ENCODE peak calls at places on chromosomes 12 and 14, in four cellular contexts. T is fibroblast of lung, O is IMR-90, S is heart left ventricle. J is an unnamed sample.

GRCh38 chr12:132834181-132834711 is 5.6 kb upstream of the GOLGA3 start:
- DNase-seq in S (no peak), O (no peak), T (no peak), J (no peak)

GRCh38 chr14:21496453-21496852 is 14.7 kb downstream of the METTL3 start:
- DNase-seq in T (no peak), O (peak; percentile 80), S (no peak), J (no peak)

GRCh38 chr12:124557518-124558223 is 9.7 kb downstream of the NCOR2 start:
- DNase-seq in T (no peak), O (no peak), S (no peak), J (no peak)

GRCh38 chr12:129049917-129050316 is 196.6 kb downstream of the GLT1D1 start:
- DNase-seq in O (no peak), T (peak; percentile 3), S (no peak), J (no peak)

GRCh38 chr12:32566663-32567634 is 112.2 kb upstream of the DNM1L start:
- DNase-seq in O (peak; percentile 10), S (no peak), T (peak; percentile 71), J (no peak)

GRCh38 chr12:108572166-108572790 is 9.9 kb downstream of the ISCU start:
- DNase-seq in O (no peak), S (no peak), T (peak; percentile 51), J (no peak)

GRCh38 chr12:55624056-55624455 is 12.6 kb upstream of the OR10P1 start:
- DNase-seq in T (no peak), S (no peak), O (no peak), J (no peak)

GRCh38 chr12:92008345-92008744 is 137.3 kb downstream of the BTG1 start:
- DNase-seq in T (no peak), O (no peak), S (no peak), J (no peak)

GRCh38 chr12:32828120-32828519 is 68.5 kb downstream of the PKP2 start:
- DNase-seq in O (no peak), S (no peak), T (peak; percentile 27), J (no peak)

GRCh38 chr12:44697489-44697888 is 178.6 kb downstream of the NELL2 start:
- DNase-seq in O (no peak), S (no peak), T (no peak), J (no peak)

GRCh38 chr12:27446436-27446835 is at the start of gene SMCO2:
- DNase-seq in O (no peak), T (no peak), S (no peak), J (no peak)

GRCh38 chr12:54054442-54055332 is 1.1 kb downstream of the HOXC4 start:
- DNase-seq in O (no peak), T (no peak), S (no peak), J (no peak)

GRCh38 chr12:21989819-21990412 is 48.7 kb upstream of the ABCC9 start:
- DNase-seq in S (no peak), O (peak; percentile 66), T (peak; percentile 25), J (no peak)

GRCh38 chr12:128571906-128572305 is 251.9 kb downstream of the SLC15A4 start:
- DNase-seq in O (no peak), T (no peak), S (no peak), J (no peak)

GRCh38 chr14:21093769-21094681 is 4.4 kb downstream of the ZNF219 start:
- DNase-seq in S (no peak), O (no peak), T (peak; percentile 22), J (no peak)

GRCh38 chr12:67667276-67668073 is 18.9 kb downstream of the DYRK2 start:
- DNase-seq in O (no peak), T (no peak), S (peak; percentile 82), J (no peak)

GRCh38 chr14:99009875-99010274 is 262.1 kb downstream of the BCL11B start:
- DNase-seq in O (no peak), S (no peak), T (no peak), J (no peak)
- H3K27me3 ChIP-seq in O (no peaks in the 10 kb centered on the region), S (no peaks in the 10 kb centered on the region), T (no peaks in the 10 kb centered on the region), J (no peaks in the 10 kb centered on the region)

GRCh38 chr12:130511285-130511684 is 173.6 kb downstream of the PIWIL1 start:
- DNase-seq in T (no peak), S (no peak), O (no peak), J (no peak)

GRCh38 chr12:130509454-130509853 is 171.8 kb downstream of the PIWIL1 start:
- DNase-seq in T (no peak), S (no peak), O (no peak), J (no peak)

GRCh38 chr12:130513572-130513971 is 175.9 kb downstream of the PIWIL1 start:
- DNase-seq in T (no peak), S (no peak), O (no peak), J (no peak)

GRCh38 chr12:130517588-130517987 is 179.9 kb downstream of the PIWIL1 start:
- DNase-seq in S (no peak), O (no peak), T (no peak), J (no peak)

GRCh38 chr12:130514149-130514551 is 176.5 kb downstream of the PIWIL1 start:
- DNase-seq in T (no peak), O (no peak), S (no peak), J (no peak)
- H3K27ac ChIP-seq in T (no peak overlapping the region), O (no peak overlapping the region), S (no peak overlapping the region), J (no peak overlapping the region)

DNA sequence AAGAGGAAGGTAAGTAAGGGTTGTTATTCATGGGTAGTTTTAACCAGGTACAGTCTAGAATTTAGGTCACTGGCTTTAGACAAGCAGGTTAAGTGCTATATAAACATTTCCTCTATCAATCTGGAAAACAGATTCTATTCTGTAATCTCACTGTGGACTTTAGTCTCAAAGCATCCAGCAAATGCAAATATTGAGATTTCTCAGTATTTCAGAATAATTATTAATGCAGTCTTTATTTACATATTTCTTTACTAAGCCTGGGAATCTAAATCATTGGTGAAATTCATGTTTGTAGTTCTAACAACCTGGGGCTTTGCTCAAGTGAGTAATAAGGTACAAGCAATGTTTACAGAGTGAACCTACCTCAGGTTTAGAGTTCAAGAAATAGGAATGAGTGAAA is 61.9 kb downstream of the SLC41A2 start:
- DNase-seq in T (no peak), S (no peak), O (no peak), J (no peak)
- H3K4me1 ChIP-seq in T (no peaks in the 10 kb centered on the region), S (no peaks in the 10 kb centered on the region), O (no peaks in the 10 kb centered on the region), J (no peaks in the 10 kb centered on the region)

GRCh38 chr12:130742716-130743115 is 26.6 kb upstream of the RIMBP2 start:
- DNase-seq in S (no peak), T (no peak), O (no peak), J (no peak)

GRCh38 chr12:130743176-130743575 is 27.1 kb upstream of the RIMBP2 start:
- DNase-seq in O (no peak), T (no peak), S (no peak), J (no peak)

GRCh38 chr12:130743606-130744005 is 27.5 kb upstream of the RIMBP2 start:
- DNase-seq in T (no peak), S (no peak), O (no peak), J (no peak)

GRCh38 chr12:130744274-130744673 is 28.2 kb upstream of the RIMBP2 start:
- DNase-seq in S (no peak), O (no peak), T (no peak), J (no peak)

GRCh38 chr12:130742112-130742511 is 26.0 kb upstream of the RIMBP2 start:
- DNase-seq in S (no peak), T (no peak), O (no peak), J (no peak)
- H3K27me3 ChIP-seq in S (peaks cover 11% of the 10 kb centered on the region), T (no peaks in the 10 kb centered on the region), O (no peaks in the 10 kb centered on the region), J (peaks cover 3% of the 10 kb centered on the region)

GRCh38 chr12:82688035-82688501 is 1.4 kb downstream of the TMTC2 start:
- DNase-seq in S (no peak), T (peak; percentile 23), O (no peak), J (no peak)
- H3K27ac ChIP-seq in S (no peak overlapping the region), T (no peak overlapping the region), O (no peak overlapping the region), J (no peak overlapping the region)

GRCh38 chr14:23629831-23630396 is 6.2 kb upstream of the DHRS2 start:
- DNase-seq in T (no peak), S (no peak), O (peak; percentile 32), J (no peak)
- H3K4me1 ChIP-seq in T (no peaks in the 10 kb centered on the region), S (peaks cover 4% of the 10 kb centered on the region), O (peaks cover 2% of the 10 kb centered on the region), J (no peaks in the 10 kb centered on the region)

GRCh38 chr12:52555577-52555976 is 2.6 kb upstream of the KRT71 start:
- DNase-seq in O (no peak), S (no peak), T (no peak), J (no peak)

GRCh38 chr12:52557481-52557880 is 4.5 kb upstream of the KRT71 start:
- DNase-seq in O (no peak), S (no peak), T (no peak), J (no peak)

GRCh38 chr12:52552681-52553195 is at the start of gene KRT71:
- DNase-seq in O (no peak), T (no peak), S (no peak), J (no peak)

GRCh38 chr12:52551466-52551865 is 1.5 kb downstream of the KRT71 start:
- DNase-seq in O (no peak), T (no peak), S (peak; percentile 40), J (no peak)

DNA sequence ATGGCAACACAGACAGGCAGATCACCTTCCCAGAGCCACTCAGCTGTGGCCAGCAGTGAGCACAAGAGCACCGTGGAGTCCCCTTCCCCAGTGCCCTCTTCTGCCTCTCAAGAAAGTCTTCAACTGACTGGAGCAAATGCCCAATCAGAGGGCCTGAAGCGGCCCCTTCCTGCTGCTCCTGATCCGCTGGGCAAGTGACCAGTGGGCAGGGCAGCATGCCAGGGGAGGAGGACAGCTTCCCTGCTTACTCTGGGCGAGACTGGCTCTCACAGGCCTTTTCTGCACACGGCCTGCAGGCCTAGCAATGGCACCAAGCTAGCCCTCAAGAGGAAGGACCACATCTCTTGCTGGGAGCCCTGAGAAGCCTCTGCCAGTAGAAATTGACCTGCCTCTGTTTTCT is 890 bp downstream of the KRT71 start:
- DNase-seq in O (no peak), T (no peak), S (no peak), J (no peak)
- H3K27me3 ChIP-seq in O (peaks cover 58% of the 10 kb centered on the region), T (peaks cover 2% of the 10 kb centered on the region), S (no peaks in the 10 kb centered on the region), J (no peaks in the 10 kb centered on the region)

DNA sequence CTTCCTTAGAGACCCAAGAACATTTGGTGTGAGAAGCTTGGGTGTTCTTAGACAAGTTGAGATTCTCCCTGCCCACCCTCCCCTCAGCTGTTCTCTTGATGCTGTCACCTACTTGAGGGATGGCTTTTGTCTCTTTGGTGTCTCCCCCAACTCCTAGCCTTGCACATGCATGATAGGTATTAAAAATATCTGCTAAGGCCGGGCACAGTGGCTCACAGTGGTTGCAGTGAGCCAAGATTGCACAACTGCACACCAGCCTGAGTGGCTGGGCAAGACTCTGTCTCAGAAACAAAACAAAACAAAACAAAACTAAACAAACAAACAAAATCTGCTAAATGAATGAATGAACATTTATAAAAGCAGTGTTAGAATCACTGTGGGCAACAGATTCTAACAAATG is 261.1 kb downstream of the AKAP6 start:
- DNase-seq in T (no peak), S (no peak), O (no peak), J (no peak)
- H3K27ac ChIP-seq in T (no peak overlapping the region), S (no peak overlapping the region), O (no peak overlapping the region), J (no peak overlapping the region)

GRCh38 chr14:64704145-64704742 is at the start of gene PLEKHG3:
- DNase-seq in T (peak; percentile 85), S (peak; percentile 89), O (peak; percentile 69), J (no peak)

GRCh38 chr14:64706119-64706465 is 1.9 kb downstream of the PLEKHG3 start:
- DNase-seq in T (no peak), O (no peak), S (no peak), J (no peak)

GRCh38 chr14:64706552-64707193 is 2.4 kb downstream of the PLEKHG3 start:
- DNase-seq in S (peak; percentile 40), O (no peak), T (no peak), J (no peak)

GRCh38 chr14:64704743-64705405 is 650 bp downstream of the PLEKHG3 start:
- DNase-seq in O (peak; percentile 15), S (peak; percentile 42), T (peak; percentile 31), J (no peak)

GRCh38 chr14:64705406-64706118 is 1.3 kb downstream of the PLEKHG3 start:
- DNase-seq in S (peak; percentile 55), T (no peak), O (no peak), J (no peak)
- H3K4me1 ChIP-seq in S (peaks cover 74% of the 10 kb centered on the region), T (peaks cover 13% of the 10 kb centered on the region), O (peaks cover 13% of the 10 kb centered on the region), J (peaks cover 65% of the 10 kb centered on the region)